ENCODE peak calls at places on chromosome 20, in nine cellular contexts. W is suprapubic skin, O is neural crest cell, Z is RWPE1, N is HFF-Myc, U is tibial nerve, H is progenitor cell of endocrine pancreas, J is nephron progenitor cell, V is B cell. A is an unnamed sample.

GRCh38 chr20:2173186-2173585 is 71.6 kb downstream of the STK35 start:
- DNase-seq in V (no peak), U (no peak), W (peak), J (no peak), N (no peak), O (no peak), Z (no peak), H (no peak), A (no peak)

GRCh38 chr20:38165089-38165965 is at the start of gene TGM2:
- DNase-seq in O (peak), J (peak), Z (peak), N (no peak), W (no peak), H (peak), V (peak), U (no peak), A (peak)

GRCh38 chr20:11912013-11912663 is 5.6 kb upstream of the BTBD3 start:
- DNase-seq in O (no peak), N (no peak), H (no peak), Z (no peak), W (no peak), J (no peak), U (no peak), V (no peak), A (peak)

GRCh38 chr20:29874476-29875202 is 1382.8 kb upstream of the DEFB115 start:
- DNase-seq in V (no peak), U (no peak), O (no peak), J (no peak), Z (no peak), N (no peak), H (no peak), W (no peak), A (peak)

GRCh38 chr20:62238569-62239277 is 402 bp downstream of the OSBPL2 start:
- DNase-seq in H (no peak), O (no peak), N (no peak), Z (peak), J (no peak), W (no peak), V (no peak), U (no peak), A (no peak)

GRCh38 chr20:63552481-63553249 is 1.3 kb upstream of the FNDC11 start:
- DNase-seq in N (no peak), O (no peak), Z (no peak), U (no peak), J (no peak), W (no peak), H (no peak), V (peak), A (no peak)

GRCh38 chr20:58127731-58128130 is 100.7 kb downstream of the ANKRD60 start:
- DNase-seq in N (peak), U (peak), V (no peak), Z (peak), W (peak), O (no peak), J (no peak), H (no peak), A (no peak)

GRCh38 chr20:61131944-61132343 is 120.1 kb upstream of the CDH4 start:
- DNase-seq in V (no peak), Z (no peak), U (no peak), W (no peak), H (no peak), J (no peak), N (no peak), O (no peak), A (no peak)

GRCh38 chr20:62306440-62307187 is 3.8 kb downstream of the ADRM1 start:
- DNase-seq in Z (peak), V (no peak), J (no peak), O (no peak), H (no peak), W (no peak), U (no peak), N (no peak), A (no peak)

GRCh38 chr20:19588731-19589130 is 169.3 kb upstream of the RIN2 start:
- DNase-seq in N (no peak), Z (no peak), V (no peak), H (no peak), O (no peak), W (no peak), J (no peak), U (peak), A (no peak)

GRCh38 chr20:51542033-51542893 is at the start of gene NFATC2:
- DNase-seq in H (peak), U (no peak), W (no peak), J (peak), O (no peak), N (no peak), Z (peak), V (peak), A (peak)

GRCh38 chr20:61965606-61966491 is 99.8 kb downstream of the TAF4 start:
- DNase-seq in W (no peak), N (no peak), V (no peak), J (peak), O (no peak), Z (no peak), U (no peak), H (no peak), A (no peak)

GRCh38 chr20:9912290-9912689 is 73.4 kb upstream of the PAK5 start:
- DNase-seq in O (no peak), J (no peak), N (no peak), V (no peak), U (no peak), Z (no peak), H (no peak), W (no peak), A (no peak)

GRCh38 chr20:10812738-10813327 is 139.0 kb upstream of the JAG1 start:
- DNase-seq in O (no peak), V (no peak), U (no peak), Z (no peak), W (no peak), J (no peak), N (peak), H (no peak), A (no peak)

GRCh38 chr20:10558635-10559187 is 115.1 kb downstream of the JAG1 start:
- DNase-seq in V (no peak), H (no peak), Z (peak), J (no peak), N (peak), W (no peak), U (no peak), O (no peak), A (peak)

GRCh38 chr20:62703853-62704228 is 4.8 kb upstream of the NTSR1 start:
- DNase-seq in W (no peak), N (no peak), H (no peak), V (no peak), U (no peak), Z (no peak), J (no peak), O (no peak), A (no peak)

GRCh38 chr20:57000441-57000968 is 265.9 kb downstream of the BMP7 start:
- DNase-seq in U (no peak), J (no peak), O (no peak), W (no peak), N (no peak), V (no peak), H (no peak), Z (no peak), A (no peak)

GRCh38 chr20:44038681-44039123 is 124.0 kb downstream of the TOX2 start:
- DNase-seq in V (no peak), O (no peak), H (no peak), N (no peak), W (peak), Z (no peak), U (no peak), J (no peak), A (no peak)

GRCh38 chr20:1946762-1947534 is 46.9 kb downstream of the PDYN start:
- DNase-seq in H (peak), N (no peak), V (no peak), U (peak), J (peak), O (peak), W (peak), Z (peak), A (no peak)

GRCh38 chr20:62765432-62766070 is 30.7 kb upstream of the MRGBP start:
- DNase-seq in N (no peak), O (no peak), Z (no peak), V (no peak), J (no peak), H (no peak), U (no peak), W (no peak), A (no peak)

GRCh38 chr20:43736588-43737091 is 9.8 kb upstream of the GTSF1L start:
- DNase-seq in V (no peak), U (no peak), N (no peak), Z (no peak), W (no peak), O (no peak), H (no peak), J (no peak), A (peak)

GRCh38 chr20:21235713-21236445 is 67.3 kb upstream of the XRN2 start:
- DNase-seq in J (peak), O (peak), V (peak), H (peak), Z (peak), N (peak), U (peak), W (no peak), A (peak)

GRCh38 chr20:38203337-38204003 is 38.4 kb upstream of the TGM2 start:
- DNase-seq in J (no peak), Z (no peak), V (no peak), W (no peak), N (no peak), O (no peak), H (no peak), U (no peak), A (no peak)

GRCh38 chr20:45826381-45827019 is 612 bp downstream of the TNNC2 start:
- DNase-seq in W (no peak), U (no peak), J (no peak), N (no peak), H (no peak), V (no peak), Z (no peak), O (no peak), A (no peak)

GRCh38 chr20:62088258-62089127 is 22.8 kb upstream of the TAF4 start:
- DNase-seq in U (no peak), V (no peak), O (no peak), W (no peak), N (peak), J (no peak), H (no peak), Z (peak), A (no peak)

GRCh38 chr20:43248341-43248740 is 58.6 kb upstream of the PTPRT start:
- DNase-seq in W (no peak), O (no peak), J (no peak), N (no peak), Z (no peak), U (no peak), H (no peak), V (no peak), A (no peak)

GRCh38 chr20:45611054-45611453 is 18.5 kb upstream of the WFDC10A start:
- DNase-seq in W (no peak), J (peak), N (peak), H (no peak), O (no peak), U (no peak), Z (peak), V (no peak), A (no peak)

GRCh38 chr20:44517454-44517853 is 4.4 kb downstream of the SERINC3 start:
- DNase-seq in H (no peak), J (no peak), N (no peak), U (no peak), V (no peak), Z (no peak), O (no peak), W (no peak), A (no peak)

GRCh38 chr20:56088381-56088780 is 83.1 kb upstream of the CBLN4 start:
- DNase-seq in Z (no peak), W (no peak), J (no peak), O (no peak), N (no peak), U (no peak), H (no peak), V (no peak), A (no peak)

GRCh38 chr20:61263084-61263695 is 11.1 kb downstream of the CDH4 start:
- DNase-seq in N (no peak), Z (no peak), U (peak), J (peak), H (peak), O (peak), W (no peak), V (no peak), A (no peak)

GRCh38 chr20:17558154-17558940 is 11.5 kb upstream of the DSTN start:
- DNase-seq in U (no peak), W (no peak), H (no peak), J (no peak), V (no peak), N (peak), Z (peak), O (no peak), A (no peak)

GRCh38 chr20:19552144-19552895 is 205.7 kb upstream of the RIN2 start:
- DNase-seq in H (peak), N (no peak), O (peak), J (peak), W (no peak), Z (peak), U (no peak), V (no peak), A (no peak)

GRCh38 chr20:19756756-19757486 is 1.1 kb upstream of the RIN2 start:
- DNase-seq in V (no peak), Z (no peak), U (no peak), O (no peak), W (peak), J (no peak), H (no peak), N (no peak), A (no peak)

GRCh38 chr20:45934587-45935415 is at the start of gene PCIF1:
- DNase-seq in Z (peak), V (peak), W (peak), O (peak), J (peak), U (peak), N (peak), H (peak), A (peak)

GRCh38 chr20:48769111-48769879 is 58.5 kb downstream of the PREX1 start:
- DNase-seq in V (no peak), J (no peak), W (no peak), Z (no peak), N (no peak), U (no peak), O (no peak), H (no peak), A (peak)

GRCh38 chr20:30811896-30812671 is 445.4 kb upstream of the DEFB115 start:
- DNase-seq in W (peak), H (no peak), V (no peak), O (no peak), J (no peak), N (no peak), U (no peak), Z (no peak), A (peak)

GRCh38 chr20:56424931-56425330 is 12.9 kb downstream of the CASS4 start:
- DNase-seq in N (no peak), U (no peak), H (no peak), W (no peak), Z (no peak), O (no peak), J (no peak), V (no peak), A (no peak)

GRCh38 chr20:44863661-44864060 is 21.8 kb upstream of the YWHAB start:
- DNase-seq in V (no peak), Z (no peak), N (no peak), W (no peak), J (no peak), H (no peak), O (no peak), U (no peak), A (no peak)

GRCh38 chr20:25220021-25220730 is 24.7 kb downstream of the ENTPD6 start:
- DNase-seq in U (peak), O (no peak), N (no peak), W (peak), V (no peak), J (no peak), H (no peak), Z (no peak), A (no peak)
- TF ChIP-seq CTCF in U (no peak), O (peak), N (peak), W (no peak), V (peak), J (no peak), H (peak), Z (no peak), A (peak)

GRCh38 chr20:34022154-34022842 is 28.6 kb downstream of the RALY start:
- DNase-seq in Z (peak), O (no peak), W (no peak), N (no peak), J (no peak), V (peak), U (no peak), H (no peak), A (peak)
- TF ChIP-seq CTCF in Z (no peak), O (peak), W (no peak), N (peak), J (no peak), V (peak), U (no peak), H (peak), A (peak)

GRCh38 chr20:32483351-32484220 is 101.5 kb downstream of the NOL4L start:
- DNase-seq in Z (peak), J (peak), V (no peak), H (peak), O (peak), U (no peak), W (no peak), N (no peak), A (peak)

GRCh38 chr20:32485770-32486248 is 99.3 kb downstream of the NOL4L start:
- DNase-seq in U (no peak), Z (no peak), H (no peak), J (no peak), O (no peak), V (no peak), N (no peak), W (no peak), A (no peak)

GRCh38 chr20:32482251-32483220 is 102.6 kb downstream of the NOL4L start:
- DNase-seq in U (no peak), H (peak), O (peak), N (no peak), J (peak), W (no peak), Z (no peak), V (no peak), A (peak)

GRCh38 chr20:32485126-32485769 is 99.9 kb downstream of the NOL4L start:
- DNase-seq in O (peak), W (no peak), V (peak), N (peak), J (peak), U (peak), Z (peak), H (peak), A (peak)

DNA sequence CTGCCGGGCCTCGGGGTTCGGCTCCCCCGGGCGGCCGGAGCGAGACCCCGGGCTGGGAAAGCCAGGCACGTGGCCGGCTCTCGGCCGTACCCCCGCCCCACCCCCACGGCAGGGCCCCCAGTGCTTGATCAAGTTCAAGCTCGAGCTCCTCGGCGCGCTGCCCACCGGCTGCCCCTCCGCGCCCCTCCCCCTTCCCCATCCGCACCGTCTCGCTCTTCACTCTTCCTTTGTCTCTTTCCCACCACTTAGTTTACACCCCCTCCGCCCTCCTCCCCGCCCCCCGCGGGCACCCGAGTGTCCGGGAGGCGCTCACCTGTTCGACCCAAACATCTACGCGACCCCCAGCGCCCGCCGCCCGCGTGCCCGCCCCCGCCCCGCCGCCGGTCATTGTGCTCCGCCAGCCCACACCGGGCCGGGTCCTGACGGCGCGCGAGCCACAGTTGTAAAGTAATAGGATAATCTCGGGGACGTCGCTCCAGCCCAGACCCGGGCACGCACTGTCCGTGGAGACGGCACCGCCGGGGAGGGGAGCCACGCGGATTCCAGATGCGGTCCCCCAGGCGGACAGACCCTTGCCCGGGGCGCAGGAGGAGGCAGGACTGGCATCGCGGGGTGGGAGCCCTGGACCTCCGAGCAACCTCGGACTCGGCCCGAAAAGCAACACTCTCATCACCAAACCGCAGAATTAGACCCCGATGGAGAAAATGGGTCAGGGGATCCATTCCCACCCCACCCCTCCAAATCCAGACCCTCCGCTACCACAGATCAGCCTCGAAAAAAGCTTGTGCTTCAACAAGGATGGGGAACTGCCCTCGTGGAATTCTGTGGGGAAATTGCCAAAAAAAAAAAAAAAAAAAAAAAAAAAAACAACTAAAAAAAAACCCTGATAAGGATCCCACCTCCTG is 100.7 kb downstream of the NOL4L start:
- DNase-seq in H (peak), U (no peak), W (no peak), V (no peak), N (no peak), J (peak), O (peak), Z (no peak), A (peak)
- TF ChIP-seq CTCF in H (no peak), U (no peak), W (no peak), V (no peak), N (no peak), J (no peak), O (no peak), Z (no peak), A (no peak)

GRCh38 chr20:7308163-7308562 is 540.7 kb downstream of the BMP2 start:
- DNase-seq in V (no peak), U (no peak), Z (peak), O (no peak), N (no peak), W (no peak), H (no peak), J (no peak), A (no peak)

GRCh38 chr20:7305971-7306370 is 538.5 kb downstream of the BMP2 start:
- DNase-seq in J (no peak), U (no peak), O (no peak), V (no peak), Z (no peak), W (no peak), H (no peak), N (no peak), A (no peak)

GRCh38 chr20:7301807-7302206 is 534.3 kb downstream of the BMP2 start:
- DNase-seq in J (no peak), O (no peak), U (no peak), W (no peak), N (no peak), Z (no peak), V (no peak), H (no peak), A (no peak)

DNA sequence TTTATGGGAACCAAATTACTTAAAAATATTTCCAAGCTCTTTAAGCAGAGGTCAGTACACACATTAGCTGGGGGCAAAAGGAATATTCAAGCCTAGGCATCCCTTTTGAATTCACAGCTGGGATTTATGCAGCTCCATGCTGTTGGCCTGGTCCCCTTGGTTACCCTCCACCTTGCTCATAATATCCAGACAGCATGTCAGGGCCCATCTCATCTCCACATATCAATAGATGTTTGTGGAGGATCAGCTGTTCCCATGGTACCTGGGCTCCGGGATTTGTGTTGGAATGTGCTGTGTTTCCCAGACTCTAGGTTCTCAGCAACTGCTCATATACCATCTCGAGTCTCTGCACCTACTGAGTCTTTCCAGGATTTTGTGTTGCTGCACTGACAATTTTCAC is 534.8 kb downstream of the BMP2 start:
- DNase-seq in O (no peak), U (no peak), V (no peak), H (no peak), N (no peak), Z (peak), W (no peak), J (no peak), A (no peak)
- TF ChIP-seq CTCF in O (no peak), U (no peak), V (no peak), H (no peak), N (no peak), Z (no peak), W (no peak), J (no peak), A (no peak)

GRCh38 chr20:36745927-36746659 is at the start of gene NDRG3:
- DNase-seq in J (peak), Z (peak), W (peak), H (peak), U (peak), V (peak), O (peak), N (peak), A (peak)
- TF ChIP-seq CTCF in J (no peak), Z (peak), W (no peak), H (peak), U (peak), V (peak), O (no peak), N (no peak), A (peak)

GRCh38 chr20:53872081-53872541 is 198.3 kb downstream of the BCAS1 start:
- DNase-seq in V (no peak), J (no peak), W (no peak), U (no peak), O (no peak), N (no peak), H (no peak), Z (no peak), A (no peak)
- TF ChIP-seq CTCF in V (no peak), J (no peak), W (no peak), U (no peak), O (no peak), N (no peak), H (no peak), Z (no peak), A (no peak)